ENCODE peak calls at places on chromosome 4, in seven cellular contexts. I is type B pancreatic cell; A is hypothalamus; T is T-helper 9 cell; K is WTC11; L is uterus; C is stimulated activated CD8-positive, alpha-beta memory T cell treated with anti-CD3 and anti-CD28 coated beads, Interleukin-15, amount 100 ng/mL, for 4 hours. N is an unnamed sample.

GRCh38 chr4:188956566-188956965 is 817.3 kb downstream of the TRIML1 start:
- DNase-seq in A (no peak), K (no peak), L (no peak), I (no peak), C (no peak), T (no peak), N (no peak)

GRCh38 chr4:120857312-120857711 is 65.2 kb downstream of the PRDM5 start:
- DNase-seq in K (no peak), A (no peak), C (no peak), T (no peak), L (no peak), I (no peak), N (no peak)

GRCh38 chr4:5979981-5980380 is 38.2 kb downstream of the C4orf50 start:
- DNase-seq in T (no peak), C (no peak), A (no peak), K (peak), I (no peak), L (peak), N (peak)

GRCh38 chr4:10093801-10094552 is 22.6 kb downstream of the WDR1 start:
- DNase-seq in C (no peak), A (no peak), T (no peak), I (no peak), L (no peak), K (no peak), N (no peak)

GRCh38 chr4:144353240-144353639 is 212.7 kb upstream of the GYPA start:
- DNase-seq in A (peak), I (no peak), C (no peak), T (no peak), L (no peak), K (no peak), N (no peak)

GRCh38 chr4:170589597-170590191 is 499.9 kb upstream of the AADAT start:
- DNase-seq in T (no peak), C (no peak), L (no peak), I (no peak), K (no peak), A (no peak), N (no peak)

GRCh38 chr4:159353422-159354116 is 250.7 kb downstream of the RAPGEF2 start:
- DNase-seq in A (no peak), I (no peak), L (no peak), K (no peak), C (no peak), T (no peak), N (no peak)

GRCh38 chr4:9804918-9805317 is 23.5 kb downstream of the DRD5 start:
- DNase-seq in I (no peak), T (no peak), K (no peak), C (no peak), L (no peak), A (no peak), N (no peak)

GRCh38 chr4:98125585-98125984 is 17.7 kb downstream of the STPG2 start:
- DNase-seq in C (no peak), I (no peak), A (no peak), L (no peak), T (no peak), K (no peak), N (no peak)

GRCh38 chr4:143335979-143336827 is 473 bp upstream of the GAB1 start:
- DNase-seq in K (peak), I (peak), L (peak), A (peak), C (no peak), T (no peak), N (peak)

GRCh38 chr4:133588306-133588705 is 439.2 kb downstream of the PCDH10 start:
- DNase-seq in T (no peak), A (no peak), C (no peak), L (no peak), K (no peak), I (no peak), N (no peak)

GRCh38 chr4:124279741-124280140 is 432.8 kb downstream of the ANKRD50 start:
- DNase-seq in T (no peak), I (no peak), K (no peak), A (no peak), L (no peak), C (no peak), N (no peak)

N was measured in ELF-1.